ENCODE peak calls at places on chromosome 16, in seven cellular contexts. W is psoas muscle; Z is T-cell; L is activated CD8-positive, alpha-beta memory T cell treated with anti-CD3 and anti-CD28 coated beads, Interleukin-2, amount 10 ng/mL, durations not matched to agents 7 days and 5 days; H is activated B cell treated with CpG ODN at 0.5 μM for 24 hours; P is heart left ventricle; S is effector memory CD8-positive, alpha-beta T cell. O is an unnamed sample.

GRCh38 chr16:30903002-30903401 is 6.6 kb downstream of the CTF1 start:
- ATAC-seq in L (peak; percentile 40), P (no peak), W (no peak), H (no peak), Z (peak; percentile 26), S (no peak), O (no peak)

GRCh38 chr16:79099701-79100100 is 500.8 kb downstream of the MAF start:
- ATAC-seq in P (no peak), H (no peak), W (no peak), S (no peak), Z (no peak), L (no peak), O (no peak)

GRCh38 chr16:50731130-50731988 is 10.5 kb upstream of the CYLD start:
- ATAC-seq in H (no peak), S (no peak), Z (peak; percentile 93), P (no peak), W (no peak), L (peak; percentile 20), O (no peak)

GRCh38 chr16:22375117-22375962 is 921 bp upstream of the CDR2 start:
- ATAC-seq in S (no peak), L (no peak), H (no peak), P (no peak), W (no peak), Z (no peak), O (no peak)

GRCh38 chr16:379183-379960 is 2.4 kb downstream of the PGAP6 start:
- ATAC-seq in P (no peak), W (no peak), Z (no peak), H (no peak), S (no peak), L (no peak), O (no peak)

GRCh38 chr16:1078579-1079021 is 6.1 kb downstream of the SSTR5 start:
- ATAC-seq in P (no peak), S (no peak), L (no peak), Z (no peak), W (peak; percentile 40), H (no peak), O (no peak)

GRCh38 chr16:82229800-82230619 is 60.0 kb upstream of the MPHOSPH6 start:
- ATAC-seq in H (no peak), P (no peak), L (peak; percentile 47), W (no peak), S (no peak), Z (no peak), O (no peak)

GRCh38 chr16:29198731-29199521 is 207.6 kb downstream of the NPIPB11 start:
- ATAC-seq in S (no peak), P (no peak), H (no peak), Z (peak; percentile 13), W (no peak), L (no peak), O (no peak)

GRCh38 chr16:68640972-68641371 is 4.1 kb upstream of the CDH3 start:
- ATAC-seq in S (no peak), Z (no peak), H (no peak), P (no peak), W (no peak), L (no peak), O (no peak)

O was measured in stimulated activated memory B cell treated with anti-CD40 and anti-IgM and Interleukin-4, amounts not matched to agents 10 μg/mL and 1 μg/mL and 100 μg/mL, for 72 hours.